ENCODE peak calls at places on chromosomes 2 and 18, in eight cellular contexts. B, G, X, K, P, W, S and V are unnamed samples.
A peak's percentile ranks its signal among the peaks of the same experiment; 100 is the strongest.

GRCh38 chr18:76491436-76491800 is 3.6 kb downstream of the ZNF516 start:
- DNase-seq in K (no peak), G (peak; percentile 70), W (peak; percentile 62), X (peak; percentile 73), S (peak; percentile 48), B (peak; percentile 71), P (peak; percentile 34), V (peak; percentile 43)

GRCh38 chr2:142981069-142981378 is 103.6 kb downstream of the KYNU start:
- DNase-seq in X (no peak), P (no peak), K (no peak), W (no peak), S (no peak), G (no peak), B (no peak), V (no peak)

GRCh38 chr2:139378373-139378772 is 598.2 kb upstream of the NXPH2 start:
- DNase-seq in B (no peak), P (no peak), X (no peak), W (no peak), S (no peak), G (no peak), K (no peak), V (no peak)

GRCh38 chr2:156021326-156022040 is 311.0 kb downstream of the NR4A2 start:
- DNase-seq in B (no peak), X (no peak), P (peak; percentile 45), W (no peak), S (no peak), K (no peak), G (peak; percentile 56), V (peak; percentile 2)

GRCh38 chr2:114543106-114543806 is 100.8 kb downstream of the DPP10 start:
- DNase-seq in S (no peak), X (no peak), B (no peak), K (no peak), W (no peak), P (no peak), G (peak; percentile 16), V (peak; percentile 1)

GRCh38 chr18:10303171-10303570 is 151.3 kb upstream of the APCDD1 start:
- DNase-seq in G (no peak), B (no peak), K (no peak), S (no peak), W (no peak), P (no peak), X (no peak), V (no peak)

GRCh38 chr2:83143946-83144345 is 1315.1 kb downstream of the SUCLG1 start:
- DNase-seq in G (no peak), B (no peak), S (no peak), W (no peak), P (no peak), X (no peak), K (no peak), V (no peak)

GRCh38 chr2:31406593-31407385 is 7.8 kb downstream of the XDH start:
- DNase-seq in S (no peak), X (no peak), W (no peak), G (no peak), K (no peak), P (no peak), B (no peak), V (no peak)

GRCh38 chr2:38032946-38033345 is 43.0 kb downstream of the CYP1B1 start:
- DNase-seq in B (no peak), X (no peak), G (no peak), S (no peak), P (no peak), W (no peak), K (no peak), V (no peak)

GRCh38 chr2:124970065-124970464 is 945.0 kb downstream of the CNTNAP5 start:
- DNase-seq in S (no peak), B (no peak), W (no peak), P (no peak), X (no peak), K (peak; percentile 66), G (no peak), V (no peak)

GRCh38 chr2:43032248-43032893 is 194.0 kb downstream of the ZFP36L2 start:
- DNase-seq in X (no peak), G (no peak), S (no peak), P (peak; percentile 91), K (no peak), W (no peak), B (no peak), V (no peak)

GRCh38 chr2:105081006-105081701 is 43.3 kb downstream of the MRPS9 start:
- DNase-seq in B (no peak), K (no peak), G (peak; percentile 80), P (no peak), S (no peak), W (no peak), X (no peak), V (peak; percentile 28)

GRCh38 chr2:168443818-168444217 is 12.3 kb upstream of the CERS6 start:
- DNase-seq in P (no peak), W (no peak), X (no peak), G (no peak), K (no peak), S (no peak), B (no peak), V (no peak)

GRCh38 chr2:229490167-229490566 is 219.1 kb upstream of the PID1 start:
- DNase-seq in P (no peak), G (no peak), S (no peak), K (no peak), X (no peak), W (no peak), B (no peak), V (no peak)

GRCh38 chr2:70596739-70597138 is 43.1 kb upstream of the TGFA start:
- DNase-seq in K (no peak), B (no peak), S (no peak), X (no peak), W (no peak), P (peak; percentile 43), G (no peak), V (no peak)

GRCh38 chr2:172931256-172931894 is 144.3 kb upstream of the MAP3K20 start:
- DNase-seq in B (no peak), S (peak; percentile 53), G (peak; percentile 57), W (no peak), K (no peak), X (no peak), P (no peak), V (peak; percentile 50)

GRCh38 chr2:29130295-29130694 is 15.1 kb downstream of the CLIP4 start:
- DNase-seq in X (no peak), W (peak; percentile 45), S (no peak), G (peak; percentile 43), B (peak; percentile 73), P (peak; percentile 72), K (no peak), V (peak; percentile 84)

GRCh38 chr2:36697424-36698066 is 1.0 kb downstream of the VIT start:
- DNase-seq in S (no peak), B (no peak), P (no peak), G (no peak), X (no peak), W (no peak), K (no peak), V (peak; percentile 47)

GRCh38 chr2:61639721-61640120 is 101.6 kb upstream of the XPO1 start:
- DNase-seq in G (no peak), W (no peak), S (no peak), B (no peak), P (no peak), K (no peak), X (no peak), V (no peak)

GRCh38 chr2:10832228-10832936 is 19.8 kb upstream of the PDIA6 start:
- DNase-seq in G (peak; percentile 86), B (peak; percentile 90), W (peak; percentile 86), K (peak; percentile 99), S (peak; percentile 84), X (peak; percentile 86), P (peak; percentile 75), V (peak; percentile 59)

GRCh38 chr2:217370391-217370790 is 510.5 kb upstream of the TNP1 start:
- DNase-seq in S (no peak), X (no peak), W (no peak), P (peak; percentile 31), B (peak; percentile 6), G (peak; percentile 10), K (no peak), V (peak; percentile 78)

GRCh38 chr2:920999-921398 is 29.6 kb upstream of the SNTG2 start:
- DNase-seq in S (no peak), X (no peak), G (no peak), P (no peak), K (no peak), B (no peak), W (no peak), V (no peak)

GRCh38 chr2:152825834-152826233 is 107.4 kb downstream of the ARL6IP6 start:
- DNase-seq in P (peak; percentile 11), S (no peak), K (no peak), G (no peak), W (no peak), X (no peak), B (no peak), V (peak; percentile 41)

GRCh38 chr2:173175222-173175621 is 99.6 kb downstream of the MAP3K20 start:
- DNase-seq in K (no peak), W (no peak), B (no peak), S (no peak), G (no peak), P (no peak), X (no peak), V (peak; percentile 65)

GRCh38 chr2:41026613-41027012 is 574.7 kb upstream of the SLC8A1 start:
- DNase-seq in S (no peak), W (no peak), K (no peak), B (no peak), P (no peak), X (no peak), G (no peak), V (no peak)

GRCh38 chr2:241925277-241925676 is 55.7 kb downstream of the RTP5 start:
- DNase-seq in S (no peak), X (no peak), G (no peak), P (no peak), K (no peak), B (no peak), W (no peak), V (no peak)

GRCh38 chr2:219638948-219639341 is 11.5 kb downstream of the SLC4A3 start:
- DNase-seq in B (no peak), W (peak; percentile 7), S (no peak), X (no peak), K (no peak), G (no peak), P (no peak), V (no peak)

GRCh38 chr2:29290293-29291052 is 175.3 kb downstream of the CLIP4 start:
- DNase-seq in X (no peak), W (no peak), S (no peak), P (no peak), B (no peak), K (no peak), G (no peak), V (no peak)

GRCh38 chr2:43676322-43677050 is at the start of gene C1GALT1C1L:
- DNase-seq in S (peak; percentile 13), B (peak; percentile 49), X (peak; percentile 0), P (peak; percentile 78), G (peak; percentile 40), K (peak; percentile 61), W (peak; percentile 19), V (peak; percentile 30)

GRCh38 chr2:13334545-13334944 is 617.8 kb downstream of the TRIB2 start:
- DNase-seq in X (no peak), K (no peak), P (no peak), G (no peak), S (no peak), B (no peak), W (no peak), V (no peak)

GRCh38 chr2:226609361-226609760 is 190.3 kb downstream of the IRS1 start:
- DNase-seq in K (no peak), W (no peak), X (no peak), G (peak; percentile 18), B (no peak), S (no peak), P (no peak), V (peak; percentile 96)

GRCh38 chr2:240305369-240305962 is 130.0 kb upstream of the GPC1 start:
- DNase-seq in G (no peak), P (no peak), K (no peak), W (no peak), S (no peak), B (no peak), X (no peak), V (no peak)

GRCh38 chr2:20313659-20314058 is 37.0 kb downstream of the PUM2 start:
- DNase-seq in G (no peak), X (no peak), W (no peak), S (no peak), P (no peak), K (no peak), B (peak; percentile 9), V (peak; percentile 16)

GRCh38 chr18:11179959-11180519 is 30.7 kb upstream of the PIEZO2 start:
- DNase-seq in B (no peak), S (no peak), K (no peak), G (peak; percentile 32), P (no peak), X (no peak), W (no peak), V (no peak)